ENCODE peak calls at places on chromosomes 7 and 10, in eight cellular contexts. One of them, this sample, is unnamed.

GRCh38 chr7:79137942-79138341 is 315.5 kb downstream of the MAGI2 start:
- DNase-seq in PC-3: peak
- DNase-seq in frontal cortex: no peak
- DNase-seq in hypothalamus: no peak
- DNase-seq in B cell: no peak
- DNase-seq in stimulated activated CD4-positive, alpha-beta T cell treated with anti-CD3 and anti-CD28 coated beads, TNF-alpha, amount 100 ng/mL, for 4 hours: no peak
- DNase-seq in DMS53: peak
- DNase-seq in astrocyte of the spinal cord: peak
- DNase-seq in this sample: no peak

GRCh38 chr7:50792342-50793114 is 9.8 kb upstream of the GRB10 start:
- DNase-seq in PC-3: peak
- DNase-seq in frontal cortex: peak
- DNase-seq in hypothalamus: no peak
- DNase-seq in B cell: no peak
- DNase-seq in stimulated activated CD4-positive, alpha-beta T cell treated with anti-CD3 and anti-CD28 coated beads, TNF-alpha, amount 100 ng/mL, for 4 hours: no peak
- DNase-seq in DMS53: peak
- DNase-seq in astrocyte of the spinal cord: peak
- DNase-seq in this sample: no peak

GRCh38 chr7:122311280-122311679 is 6.7 kb upstream of the FEZF1 start:
- DNase-seq in PC-3: no peak
- DNase-seq in frontal cortex: no peak
- DNase-seq in hypothalamus: no peak
- DNase-seq in B cell: no peak
- DNase-seq in stimulated activated CD4-positive, alpha-beta T cell treated with anti-CD3 and anti-CD28 coated beads, TNF-alpha, amount 100 ng/mL, for 4 hours: no peak
- DNase-seq in DMS53: peak
- DNase-seq in astrocyte of the spinal cord: no peak
- DNase-seq in this sample: no peak

GRCh38 chr10:132384618-132385510 is 12.1 kb upstream of the PWWP2B start:
- DNase-seq in PC-3: no peak
- DNase-seq in frontal cortex: no peak
- DNase-seq in hypothalamus: no peak
- DNase-seq in B cell: no peak
- DNase-seq in stimulated activated CD4-positive, alpha-beta T cell treated with anti-CD3 and anti-CD28 coated beads, TNF-alpha, amount 100 ng/mL, for 4 hours: no peak
- DNase-seq in DMS53: no peak
- DNase-seq in astrocyte of the spinal cord: no peak
- DNase-seq in this sample: no peak

GRCh38 chr10:74955796-74956195 is 129.4 kb downstream of the KAT6B start:
- DNase-seq in PC-3: no peak
- DNase-seq in frontal cortex: no peak
- DNase-seq in hypothalamus: no peak
- DNase-seq in B cell: no peak
- DNase-seq in stimulated activated CD4-positive, alpha-beta T cell treated with anti-CD3 and anti-CD28 coated beads, TNF-alpha, amount 100 ng/mL, for 4 hours: no peak
- DNase-seq in DMS53: no peak
- DNase-seq in astrocyte of the spinal cord: no peak
- DNase-seq in this sample: no peak

GRCh38 chr7:50557114-50557513 is 8.1 kb downstream of the DDC start:
- DNase-seq in PC-3: no peak
- DNase-seq in frontal cortex: no peak
- DNase-seq in hypothalamus: no peak
- DNase-seq in B cell: no peak
- DNase-seq in stimulated activated CD4-positive, alpha-beta T cell treated with anti-CD3 and anti-CD28 coated beads, TNF-alpha, amount 100 ng/mL, for 4 hours: no peak
- DNase-seq in DMS53: no peak
- DNase-seq in astrocyte of the spinal cord: no peak
- DNase-seq in this sample: no peak

GRCh38 chr7:86933295-86933845 is 126.1 kb downstream of the ELAPOR2 start:
- DNase-seq in PC-3: no peak
- DNase-seq in frontal cortex: no peak
- DNase-seq in hypothalamus: no peak
- DNase-seq in B cell: no peak
- DNase-seq in stimulated activated CD4-positive, alpha-beta T cell treated with anti-CD3 and anti-CD28 coated beads, TNF-alpha, amount 100 ng/mL, for 4 hours: no peak
- DNase-seq in DMS53: no peak
- DNase-seq in astrocyte of the spinal cord: no peak
- DNase-seq in this sample: no peak

GRCh38 chr10:71398991-71399375 is 2.3 kb downstream of the CDH23 start:
- DNase-seq in PC-3: no peak
- DNase-seq in frontal cortex: no peak
- DNase-seq in hypothalamus: no peak
- DNase-seq in B cell: no peak
- DNase-seq in stimulated activated CD4-positive, alpha-beta T cell treated with anti-CD3 and anti-CD28 coated beads, TNF-alpha, amount 100 ng/mL, for 4 hours: no peak
- DNase-seq in DMS53: no peak
- DNase-seq in astrocyte of the spinal cord: no peak
- DNase-seq in this sample: no peak

GRCh38 chr7:157010588-157011332 is at the start of gene MNX1:
- DNase-seq in PC-3: peak
- DNase-seq in frontal cortex: no peak
- DNase-seq in hypothalamus: no peak
- DNase-seq in B cell: peak
- DNase-seq in stimulated activated CD4-positive, alpha-beta T cell treated with anti-CD3 and anti-CD28 coated beads, TNF-alpha, amount 100 ng/mL, for 4 hours: no peak
- DNase-seq in DMS53: peak
- DNase-seq in astrocyte of the spinal cord: no peak
- DNase-seq in this sample: peak

GRCh38 chr7:68321076-68321639 is 1277.1 kb upstream of the AUTS2 start:
- DNase-seq in PC-3: peak
- DNase-seq in frontal cortex: no peak
- DNase-seq in hypothalamus: no peak
- DNase-seq in B cell: no peak
- DNase-seq in stimulated activated CD4-positive, alpha-beta T cell treated with anti-CD3 and anti-CD28 coated beads, TNF-alpha, amount 100 ng/mL, for 4 hours: no peak
- DNase-seq in DMS53: peak
- DNase-seq in astrocyte of the spinal cord: no peak
- DNase-seq in this sample: no peak

GRCh38 chr7:149856-150636 is 42.3 kb upstream of the FAM20C start:
- DNase-seq in PC-3: no peak
- DNase-seq in frontal cortex: no peak
- DNase-seq in hypothalamus: peak
- DNase-seq in B cell: no peak
- DNase-seq in stimulated activated CD4-positive, alpha-beta T cell treated with anti-CD3 and anti-CD28 coated beads, TNF-alpha, amount 100 ng/mL, for 4 hours: no peak
- DNase-seq in DMS53: no peak
- DNase-seq in astrocyte of the spinal cord: no peak
- DNase-seq in this sample: no peak

This sample was measured in GM12864.